ENCODE peak calls at places on chromosomes 3 and 15, in eight cellular contexts. P is suprapubic skin, T is K562, C is stomach, N is A549, F is transverse colon, B is tibial nerve, R is H1. U is an unnamed sample.
A peak's percentile ranks its signal among the peaks of the same experiment; 100 is the strongest.

GRCh38 chr3:189419022-189419421 is 212.2 kb upstream of the TP63 start:
- DNase-seq in B (no peak), T (no peak), P (no peak), C (no peak), N (no peak), F (no peak), R (no peak), U (no peak)

GRCh38 chr3:45816544-45816943 is 20.2 kb upstream of the SLC6A20 start:
- DNase-seq in N (no peak), T (no peak), P (no peak), C (no peak), B (peak; percentile 59), R (no peak), F (no peak), U (no peak)

GRCh38 chr3:169430687-169431404 is 232.7 kb downstream of the MECOM start:
- DNase-seq in R (no peak), C (peak; percentile 60), F (no peak), P (no peak), T (no peak), N (peak; percentile 3), B (no peak), U (no peak)

GRCh38 chr15:63374686-63375520 is 6.7 kb downstream of the CA12 start:
- DNase-seq in N (peak; percentile 63), F (no peak), T (no peak), B (peak; percentile 57), P (peak; percentile 83), C (peak; percentile 45), R (no peak), U (no peak)

GRCh38 chr3:98733778-98734281 is 29.3 kb upstream of the ST3GAL6 start:
- DNase-seq in P (no peak), C (no peak), T (no peak), R (no peak), N (no peak), F (peak; percentile 13), B (peak; percentile 7), U (no peak)

GRCh38 chr15:58064119-58065010 is 1.1 kb downstream of the ALDH1A2 start:
- DNase-seq in N (no peak), P (no peak), C (no peak), T (no peak), R (no peak), B (no peak), F (no peak), U (no peak)

GRCh38 chr3:186315581-186316354 is 46.3 kb downstream of the DGKG start:
- DNase-seq in P (no peak), F (no peak), R (no peak), B (no peak), T (no peak), N (no peak), C (no peak), U (no peak)

GRCh38 chr3:159859424-159859823 is 129.2 kb upstream of the IL12A start:
- DNase-seq in B (no peak), C (no peak), N (no peak), T (no peak), R (no peak), F (no peak), P (no peak), U (no peak)

GRCh38 chr3:46215810-46216414 is 7.8 kb upstream of the CCR1 start:
- DNase-seq in F (no peak), B (no peak), N (peak; percentile 6), C (no peak), R (no peak), T (no peak), P (no peak), U (no peak)

GRCh38 chr3:5698851-5699250 is 511.3 kb downstream of the EDEM1 start:
- DNase-seq in T (no peak), F (no peak), B (no peak), P (no peak), R (no peak), N (no peak), C (no peak), U (no peak)

GRCh38 chr15:78536134-78536533 is 4.1 kb upstream of the PSMA4 start:
- DNase-seq in N (no peak), F (no peak), C (no peak), B (no peak), T (no peak), R (no peak), P (no peak), U (no peak)

GRCh38 chr15:86595741-86596140 is 516.1 kb downstream of the AGBL1 start:
- DNase-seq in F (no peak), P (no peak), R (no peak), B (no peak), T (no peak), C (no peak), N (no peak), U (no peak)

GRCh38 chr15:48178612-48178931 is 477 bp upstream of the MYEF2 start:
- DNase-seq in F (no peak), R (no peak), N (no peak), T (no peak), P (no peak), C (no peak), B (no peak), U (no peak)

GRCh38 chr15:60781211-60781713 is 302.3 kb upstream of the ICE2 start:
- DNase-seq in R (no peak), T (no peak), N (no peak), B (no peak), F (no peak), C (no peak), P (no peak), U (no peak)

GRCh38 chr15:101105059-101105851 is 146.6 kb downstream of the CHSY1 start:
- DNase-seq in C (no peak), T (no peak), F (no peak), R (no peak), N (no peak), B (no peak), P (no peak), U (no peak)

GRCh38 chr15:98787936-98788757 is 139.8 kb downstream of the IGF1R start:
- DNase-seq in B (no peak), P (no peak), F (peak; percentile 41), N (peak; percentile 62), R (no peak), C (no peak), T (no peak), U (no peak)

GRCh38 chr3:5186854-5187151 is 704 bp upstream of the EDEM1 start:
- DNase-seq in P (no peak), F (no peak), C (no peak), N (no peak), R (no peak), T (peak; percentile 47), B (no peak), U (no peak)

GRCh38 chr3:161219495-161219894 is 1.6 kb upstream of the NMD3 start:
- DNase-seq in F (no peak), P (no peak), N (no peak), T (no peak), B (no peak), C (no peak), R (no peak), U (no peak)

GRCh38 chr3:161221881-161222600 is 930 bp downstream of the NMD3 start:
- DNase-seq in C (no peak), T (peak; percentile 36), N (peak; percentile 21), F (peak; percentile 21), B (peak; percentile 24), P (no peak), R (no peak), U (no peak)

GRCh38 chr3:161217496-161217895 is 3.6 kb upstream of the NMD3 start:
- DNase-seq in P (no peak), F (no peak), N (peak; percentile 6), C (no peak), B (no peak), R (no peak), T (peak; percentile 13), U (no peak)

GRCh38 chr3:161222662-161223061 is 1.6 kb downstream of the NMD3 start:
- DNase-seq in P (no peak), T (peak; percentile 33), C (no peak), F (no peak), R (no peak), N (no peak), B (no peak), U (no peak)

GRCh38 chr3:161220850-161221753 is at the start of gene NMD3:
- DNase-seq in N (peak; percentile 93), R (peak; percentile 98), F (peak; percentile 96), C (peak; percentile 96), P (peak; percentile 97), T (peak; percentile 95), B (peak; percentile 94), U (peak; percentile 93)
- TF ChIP-seq CTCF in N (no peak), R (no peak), F (no peak), C (no peak), P (no peak), T (no peak), B (no peak), U (no peak)

DNA sequence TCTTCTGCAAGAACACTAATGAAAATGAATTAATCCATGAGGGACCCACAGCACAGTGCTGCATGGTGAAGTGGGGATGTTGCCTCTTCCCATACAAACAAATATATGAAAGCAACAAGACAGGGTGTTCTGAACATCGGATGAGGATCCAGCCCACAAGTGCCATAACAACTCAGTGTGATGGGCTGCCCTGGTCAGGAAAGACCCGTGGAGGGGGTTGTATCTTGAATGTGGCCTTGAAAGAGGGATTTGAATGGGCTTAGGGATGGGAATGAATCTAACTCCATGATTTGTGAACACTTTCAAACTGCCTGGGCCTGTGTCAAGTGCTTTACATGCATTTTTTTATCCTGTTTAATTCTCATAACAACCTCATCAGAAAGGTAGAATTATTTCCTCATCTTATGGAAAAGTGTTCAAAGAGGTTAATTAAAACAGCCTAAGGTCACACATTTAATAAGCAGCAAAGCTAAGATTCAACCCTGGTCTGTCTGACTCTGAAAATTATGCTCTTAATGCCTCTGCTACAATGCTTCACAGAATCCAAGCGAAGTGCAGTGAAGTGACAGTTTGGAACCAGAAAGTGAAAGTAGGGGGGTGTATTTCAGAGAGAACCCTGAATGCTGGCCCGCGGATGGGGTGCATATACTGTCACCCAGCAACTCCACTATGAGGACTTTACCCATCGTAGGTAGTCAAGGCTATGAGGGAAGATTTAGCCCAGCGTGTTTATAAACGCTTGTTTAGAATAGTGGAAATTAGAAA is 65.6 kb upstream of the HEG1 start:
- DNase-seq in F (no peak), C (no peak), B (no peak), N (no peak), T (no peak), R (no peak), P (no peak), U (no peak)
- H3K4me3 ChIP-seq in F (no peak overlapping the region), C (no peak overlapping the region), B (no peak overlapping the region), N (no peak overlapping the region), T (no peak overlapping the region), R (peak overlapping the region; percentile 16), P (no peak overlapping the region), U (no peak overlapping the region)

DNA sequence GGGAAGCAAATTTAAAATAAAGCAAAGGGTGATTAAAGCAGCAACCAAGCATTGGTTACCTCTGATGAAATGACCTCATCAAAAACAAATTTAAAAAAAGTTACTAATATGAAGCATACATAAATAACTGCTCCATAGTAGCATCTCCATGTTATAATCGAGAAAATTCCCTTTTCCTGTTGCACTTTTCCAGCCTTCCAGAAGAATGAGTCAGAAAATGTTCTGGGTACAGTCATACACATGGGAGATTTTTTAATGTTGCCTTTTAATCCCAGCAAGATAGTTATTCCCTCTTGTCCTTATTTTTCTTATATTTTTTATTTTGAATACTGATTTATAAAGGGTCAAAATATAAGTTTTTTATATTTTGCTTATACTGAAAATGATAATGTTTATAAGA is 2.6 kb upstream of the TMCO5A start:
- DNase-seq in B (no peak), C (no peak), N (no peak), T (no peak), F (no peak), R (no peak), P (no peak), U (no peak)
- TF ChIP-seq EP300 in B (no peak), C (no peak), N (no peak), T (no peak), F (no peak), R (no peak), P (no peak), U (no peak)

GRCh38 chr15:66943456-66944095 is 121.8 kb upstream of the SMAD3 start:
- DNase-seq in C (peak; percentile 42), R (no peak), N (peak; percentile 82), P (peak; percentile 58), T (peak; percentile 43), B (no peak), F (peak; percentile 62), U (no peak)
- TF ChIP-seq CTCF in C (no peak), R (no peak), N (peak; percentile 42), P (no peak), T (peak; percentile 32), B (no peak), F (no peak), U (no peak)

U was measured in ovary.